ENCODE peak calls at places on chromosomes 7 and 10, in eight cellular contexts. W, F, A, C, H, I, V and J are unnamed samples. For H3K4me1, the result is how much of the 10 kb centered on the place peaks cover.

GRCh38 chr10:47104786-47105385 is 193.7 kb downstream of the PTPN20 start:
- DNase-seq in W (no peak), A (no peak), V (peak), H (no peak), F (no peak), I (no peak), C (no peak), J (no peak)

GRCh38 chr10:81873932-81874816 is 820 bp upstream of the NRG3 start:
- DNase-seq in H (peak), W (peak), A (no peak), C (peak), V (no peak), I (peak), F (peak), J (no peak)

GRCh38 chr7:421056-421991 is 98.3 kb downstream of the PDGFA start:
- DNase-seq in W (no peak), A (no peak), F (peak), H (peak), C (peak), V (no peak), I (no peak), J (no peak)

GRCh38 chr7:44889096-44889775 is 3.9 kb upstream of the PURB start:
- DNase-seq in F (no peak), A (no peak), H (no peak), V (no peak), C (no peak), W (no peak), I (no peak), J (no peak)

GRCh38 chr10:71585579-71586092 is 133.9 kb downstream of the C10orf105 start:
- DNase-seq in C (no peak), V (no peak), I (no peak), H (no peak), W (no peak), F (no peak), A (no peak), J (no peak)

GRCh38 chr7:93147358-93147757 is 827 bp downstream of the SAMD9L start:
- DNase-seq in V (peak), C (peak), I (peak), A (peak), F (peak), W (no peak), H (no peak), J (no peak)

GRCh38 chr7:55019691-55020480 is 1.1 kb downstream of the EGFR start:
- DNase-seq in C (peak), W (peak), A (no peak), H (peak), I (no peak), V (no peak), F (peak), J (no peak)

GRCh38 chr7:69775231-69775771 is 177.0 kb downstream of the AUTS2 start:
- DNase-seq in V (no peak), W (no peak), A (no peak), H (no peak), C (peak), I (no peak), F (peak), J (peak)

GRCh38 chr10:110414563-110415309 is 83.0 kb upstream of the DUSP5 start:
- DNase-seq in C (no peak), F (no peak), H (no peak), A (peak), W (no peak), I (no peak), V (no peak), J (no peak)

GRCh38 chr7:141073641-141074161 is at the start of gene TMEM178B:
- DNase-seq in W (peak), F (no peak), H (peak), I (no peak), A (no peak), V (no peak), C (no peak), J (no peak)

GRCh38 chr7:144659211-144659610 is 176.6 kb downstream of the TPK1 start:
- DNase-seq in I (no peak), A (no peak), H (no peak), F (no peak), C (no peak), W (no peak), V (no peak), J (no peak)

GRCh38 chr10:48811461-48811860 is 126.8 kb downstream of the WDFY4 start:
- DNase-seq in V (no peak), C (no peak), A (no peak), I (no peak), W (no peak), F (no peak), H (no peak), J (no peak)

GRCh38 chr10:104084482-104085142 is 1.1 kb downstream of the COL17A1 start:
- DNase-seq in I (no peak), A (no peak), H (no peak), C (no peak), F (no peak), W (no peak), V (no peak), J (no peak)

GRCh38 chr10:17665742-17666141 is 21.8 kb downstream of the STAM start:
- DNase-seq in C (no peak), F (no peak), A (no peak), V (peak), I (no peak), H (no peak), W (no peak), J (no peak)

GRCh38 chr10:70131560-70131937 is 1.1 kb downstream of the AIFM2 start:
- DNase-seq in H (no peak), I (no peak), F (no peak), V (no peak), W (no peak), C (no peak), A (no peak), J (no peak)

GRCh38 chr7:9718071-9718470 is 1255.6 kb upstream of the PHF14 start:
- DNase-seq in H (no peak), F (no peak), A (no peak), V (no peak), W (no peak), C (no peak), I (no peak), J (no peak)

GRCh38 chr7:57642730-57643129 is 192.8 kb downstream of the ZNF716 start:
- DNase-seq in I (no peak), H (no peak), A (no peak), C (no peak), V (no peak), W (no peak), F (no peak), J (no peak)

GRCh38 chr10:80144302-80145131 is 12.0 kb downstream of the PLAC9 start:
- DNase-seq in I (no peak), C (no peak), A (peak), W (peak), V (no peak), F (no peak), H (no peak), J (no peak)

GRCh38 chr7:15130666-15131541 is 228.4 kb upstream of the DGKB start:
- DNase-seq in I (no peak), W (no peak), V (peak), F (no peak), A (no peak), C (no peak), H (no peak), J (no peak)

GRCh38 chr7:7979556-7979955 is 11.0 kb downstream of the GLCCI1 start:
- DNase-seq in C (no peak), V (no peak), H (no peak), A (no peak), I (no peak), W (no peak), F (no peak), J (no peak)

GRCh38 chr7:3289996-3290395 is 11.1 kb upstream of the SDK1 start:
- DNase-seq in I (no peak), F (no peak), W (no peak), H (no peak), V (peak), A (no peak), C (no peak), J (no peak)

GRCh38 chr10:96377816-96378294 is 19.1 kb upstream of the OPALIN start:
- DNase-seq in H (no peak), A (no peak), V (no peak), C (peak), I (peak), W (no peak), F (peak), J (no peak)

GRCh38 chr7:2120841-2121830 is 111.6 kb downstream of the MAD1L1 start:
- DNase-seq in V (no peak), H (no peak), F (no peak), C (no peak), A (no peak), W (peak), I (peak), J (no peak)

GRCh38 chr7:47204709-47205108 is 377.2 kb downstream of the TNS3 start:
- DNase-seq in F (no peak), V (no peak), H (no peak), I (no peak), A (no peak), W (no peak), C (no peak), J (no peak)

GRCh38 chr7:32357535-32358277 is 132.5 kb downstream of the LSM5 start:
- DNase-seq in A (no peak), I (no peak), H (peak), C (no peak), W (no peak), V (no peak), F (no peak), J (no peak)

GRCh38 chr10:131943021-131943814 is 38.5 kb downstream of the BNIP3 start:
- DNase-seq in I (peak), A (no peak), F (no peak), W (peak), C (peak), V (no peak), H (peak), J (no peak)

GRCh38 chr7:50751136-50751535 is 31.6 kb downstream of the GRB10 start:
- DNase-seq in H (no peak), W (no peak), A (no peak), F (no peak), C (no peak), V (no peak), I (no peak), J (no peak)

GRCh38 chr7:129800901-129801300 is 151.9 kb downstream of the UBE2H start:
- DNase-seq in C (no peak), F (no peak), H (no peak), W (no peak), I (no peak), V (no peak), A (peak), J (no peak)

GRCh38 chr7:92813390-92814024 is 22.9 kb downstream of the CDK6 start:
- DNase-seq in I (no peak), C (no peak), A (no peak), V (peak), W (no peak), F (no peak), H (no peak), J (no peak)

GRCh38 chr7:149669121-149669818 is 104.1 kb downstream of the ZNF467 start:
- DNase-seq in I (no peak), H (peak), C (no peak), A (no peak), W (no peak), V (peak), F (no peak), J (no peak)

GRCh38 chr10:69090687-69091450 is 3.0 kb downstream of the SRGN start:
- DNase-seq in H (no peak), I (no peak), V (no peak), A (no peak), W (no peak), C (no peak), F (no peak), J (no peak)
- H3K4me3 ChIP-seq in H (no peak), I (no peak), V (no peak), A (peak), W (no peak), C (no peak), F (peak), J (peak)

DNA sequence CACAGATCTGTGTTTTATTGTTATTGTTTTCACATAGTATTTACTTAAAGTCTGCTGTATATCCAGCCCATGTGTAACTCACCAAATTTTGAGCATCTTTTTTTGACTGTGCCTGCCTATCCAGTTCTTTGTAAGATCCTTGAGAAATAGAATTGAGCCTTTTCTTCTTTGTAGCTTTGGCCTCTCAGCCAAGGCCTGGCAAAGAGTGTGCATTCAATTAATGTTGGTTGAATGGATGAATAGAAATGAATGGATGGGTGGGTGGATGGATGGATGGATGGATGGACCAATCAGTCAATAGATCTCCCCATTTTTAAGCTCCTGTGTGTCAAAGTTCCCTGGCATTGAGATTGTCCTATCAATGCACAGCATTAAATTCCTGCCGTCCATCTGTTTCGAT is 20.9 kb upstream of the ADRB1 start:
- DNase-seq in H (no peak), A (no peak), C (no peak), V (no peak), W (no peak), F (no peak), I (no peak), J (no peak)
- H3K4me1 ChIP-seq in H (under half), A (under half), C (under half), V (under half), W (under half), F (half or more), I (under half), J (under half)

GRCh38 chr7:41995632-41996271 is 241.3 kb downstream of the GLI3 start:
- DNase-seq in V (no peak), F (no peak), H (no peak), W (no peak), A (no peak), C (no peak), I (no peak), J (no peak)
- H3K4me3 ChIP-seq in V (no peak), F (no peak), H (no peak), W (no peak), A (no peak), C (no peak), I (no peak), J (no peak)

DNA sequence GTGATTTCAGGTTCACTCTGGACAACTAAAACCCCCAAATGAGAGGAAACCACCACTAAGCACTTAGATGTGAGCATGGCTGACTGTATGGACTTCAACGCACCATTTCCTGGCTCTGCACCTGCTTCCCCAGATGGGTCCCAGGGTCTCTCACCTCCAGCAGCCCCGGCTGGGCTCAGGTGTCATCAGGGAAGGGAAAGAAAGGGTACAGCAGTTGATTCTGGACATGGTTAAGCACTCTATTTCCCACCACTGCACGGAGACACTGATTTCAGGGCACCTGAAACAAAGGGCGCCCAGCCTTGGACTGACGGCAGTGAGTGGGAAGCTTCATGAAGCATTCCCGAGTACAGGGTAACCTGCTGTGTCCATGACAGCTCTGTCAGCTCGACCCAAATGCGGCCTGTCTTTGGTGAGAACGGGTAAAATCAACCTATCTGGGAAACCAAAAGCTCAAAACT is 19.0 kb downstream of the FAM53B start:
- DNase-seq in C (peak), W (no peak), H (no peak), I (peak), F (no peak), A (peak), V (no peak), J (no peak)
- H3K4me1 ChIP-seq in C (half or more), W (under half), H (under half), I (half or more), F (half or more), A (half or more), V (under half), J (half or more)

GRCh38 chr7:20964214-20964613 is 177.5 kb upstream of the SP8 start:
- DNase-seq in I (no peak), F (no peak), V (no peak), C (no peak), A (no peak), H (no peak), W (no peak), J (no peak)

GRCh38 chr7:20959281-20959680 is 172.6 kb upstream of the SP8 start:
- DNase-seq in W (no peak), V (no peak), F (no peak), C (no peak), A (no peak), H (no peak), I (no peak), J (no peak)

GRCh38 chr7:20952891-20953290 is 166.2 kb upstream of the SP8 start:
- DNase-seq in F (no peak), W (no peak), H (peak), C (no peak), V (no peak), A (no peak), I (no peak), J (no peak)

GRCh38 chr7:20954711-20955641 is 168.3 kb upstream of the SP8 start:
- DNase-seq in A (no peak), C (no peak), W (no peak), V (no peak), F (no peak), I (no peak), H (peak), J (no peak)

GRCh38 chr7:20958474-20958873 is 171.8 kb upstream of the SP8 start:
- DNase-seq in F (no peak), W (no peak), H (no peak), A (no peak), I (no peak), V (no peak), C (no peak), J (no peak)
- H3K4me3 ChIP-seq in F (no peak), W (no peak), H (no peak), A (no peak), I (no peak), V (no peak), C (no peak), J (no peak)